ENCODE peak calls at places on chromosomes 5 and 9, in six cellular contexts. H is H9, E is mesenchymal stem cell, T is neuronal stem cell, O is H1, N is IMR-90. P is an unnamed sample.

GRCh38 chr5:3348576-3349535 is 246.8 kb upstream of the IRX1 start:
- DNase-seq in H (peak; percentile 17), E (no peak), T (no peak), O (no peak), N (no peak), P (no peak)

GRCh38 chr5:88486466-88486865 is 217.8 kb upstream of the TMEM161B start:
- DNase-seq in H (no peak), E (no peak), T (no peak), O (no peak), N (no peak), P (no peak)

GRCh38 chr9:76835571-76836283 is 70.2 kb downstream of the PRUNE2 start:
- DNase-seq in H (no peak), E (peak; percentile 86), T (no peak), O (no peak), N (peak; percentile 87), P (no peak)

GRCh38 chr5:151002250-151002649 is 18.1 kb upstream of the GPX3 start:
- DNase-seq in H (peak; percentile 27), E (peak; percentile 50), T (no peak), O (peak; percentile 42), N (peak; percentile 41), P (peak; percentile 58)

GRCh38 chr5:93831449-93831848 is 90.0 kb upstream of the POU5F2 start:
- DNase-seq in H (no peak), E (peak; percentile 31), T (no peak), O (no peak), N (peak; percentile 94), P (peak; percentile 40)

GRCh38 chr9:127067603-127068220 is 54.7 kb downstream of the ANGPTL2 start:
- DNase-seq in H (no peak), E (no peak), T (no peak), O (peak; percentile 35), N (no peak), P (peak; percentile 93)

GRCh38 chr9:94534901-94535300 is 20.0 kb upstream of the PCAT7 start:
- DNase-seq in H (no peak), E (no peak), T (no peak), O (no peak), N (no peak), P (no peak)

GRCh38 chr9:6667633-6668280 is 22.2 kb upstream of the GLDC start:
- DNase-seq in H (no peak), E (peak; percentile 50), T (no peak), O (no peak), N (peak; percentile 44), P (peak; percentile 48)

GRCh38 chr5:179275381-179275878 is 69.8 kb downstream of the ADAMTS2 start:
- DNase-seq in H (no peak), E (no peak), T (no peak), O (no peak), N (no peak), P (no peak)

GRCh38 chr5:133967124-133967523 is 1.3 kb downstream of the C5orf15 start:
- DNase-seq in H (no peak), E (peak; percentile 30), T (no peak), O (no peak), N (no peak), P (no peak)

GRCh38 chr9:33175633-33176325 is 8.6 kb upstream of the B4GALT1 start:
- DNase-seq in H (no peak), E (no peak), T (no peak), O (no peak), N (no peak), P (no peak)

GRCh38 chr5:175590471-175590881 is 67.4 kb upstream of the HRH2 start:
- DNase-seq in H (no peak), E (peak; percentile 92), T (no peak), O (no peak), N (peak; percentile 25), P (peak; percentile 4)

GRCh38 chr5:133483406-133484090 is 128.8 kb downstream of the FSTL4 start:
- DNase-seq in H (no peak), E (no peak), T (no peak), O (no peak), N (no peak), P (no peak)

GRCh38 chr5:5886812-5887486 is 464.5 kb downstream of the ICE1 start:
- DNase-seq in H (peak; percentile 79), E (no peak), T (peak; percentile 15), O (peak; percentile 89), N (no peak), P (peak; percentile 38)

GRCh38 chr5:96387616-96388015 is 45.4 kb downstream of the PCSK1 start:
- DNase-seq in H (no peak), E (no peak), T (no peak), O (no peak), N (no peak), P (no peak)

GRCh38 chr5:154333016-154333415 is 112.8 kb upstream of the SAP30L start:
- DNase-seq in H (no peak), E (no peak), T (no peak), O (no peak), N (no peak), P (no peak)

GRCh38 chr5:122313001-122313402 is 965 bp downstream of the SNCAIP start:
- DNase-seq in H (no peak), E (peak; percentile 59), T (peak; percentile 17), O (no peak), N (peak; percentile 54), P (peak; percentile 15)

GRCh38 chr5:122311888-122312669 is at the start of gene SNCAIP:
- DNase-seq in H (peak; percentile 66), E (peak; percentile 59), T (peak; percentile 59), O (peak; percentile 81), N (peak; percentile 64), P (peak; percentile 45)

GRCh38 chr5:122312670-122312988 is 592 bp downstream of the SNCAIP start:
- DNase-seq in H (peak; percentile 33), E (peak; percentile 70), T (peak; percentile 30), O (no peak), N (peak; percentile 40), P (peak; percentile 7)

GRCh38 chr5:122310886-122311285 is 1.2 kb upstream of the SNCAIP start:
- DNase-seq in H (peak; percentile 34), E (peak; percentile 10), T (no peak), O (no peak), N (no peak), P (no peak)

GRCh38 chr5:122311400-122311887 is 593 bp upstream of the SNCAIP start:
- DNase-seq in H (peak; percentile 55), E (no peak), T (peak; percentile 23), O (peak; percentile 69), N (no peak), P (no peak)
- H3K27ac ChIP-seq in H (no peak overlapping the region), E (no peak overlapping the region), T (no peak overlapping the region), O (no peak overlapping the region), N (peak overlapping the region; percentile 12), P (no peak overlapping the region)

GRCh38 chr9:107175826-107176500 is 107.1 kb upstream of the RAD23B start:
- DNase-seq in H (no peak), E (no peak), T (no peak), O (no peak), N (no peak), P (no peak)

GRCh38 chr9:107174441-107174840 is 108.6 kb upstream of the RAD23B start:
- DNase-seq in H (no peak), E (peak; percentile 68), T (no peak), O (no peak), N (no peak), P (peak; percentile 98)

GRCh38 chr9:107176701-107177100 is 106.4 kb upstream of the RAD23B start:
- DNase-seq in H (no peak), E (peak; percentile 94), T (no peak), O (no peak), N (peak; percentile 28), P (no peak)

GRCh38 chr9:107173422-107174180 is 109.5 kb upstream of the RAD23B start:
- DNase-seq in H (no peak), E (no peak), T (no peak), O (no peak), N (no peak), P (peak; percentile 69)

DNA sequence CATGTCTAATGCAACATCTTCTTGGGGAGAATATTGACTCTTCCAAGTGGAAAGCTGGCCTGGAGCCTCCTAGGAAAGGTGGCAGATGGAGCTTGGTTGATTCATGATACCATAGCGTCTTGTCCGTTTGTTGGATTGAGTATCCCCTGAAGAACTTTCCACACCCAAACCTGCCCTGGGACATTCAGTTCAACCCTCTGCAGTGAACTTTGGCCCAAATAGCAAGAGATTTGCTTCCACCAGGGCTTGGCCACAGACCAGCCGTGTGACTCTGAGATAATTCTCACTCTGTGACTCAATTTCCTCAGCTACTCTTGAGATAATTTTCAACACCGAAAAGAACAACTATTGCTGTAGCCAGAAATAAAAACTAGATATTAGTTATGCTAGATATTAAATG is 108.0 kb upstream of the RAD23B start:
- DNase-seq in H (no peak), E (no peak), T (no peak), O (no peak), N (no peak), P (peak; percentile 86)
- H2BK5ac ChIP-seq in H (no peak overlapping the region), E (no peak overlapping the region), T (no peak overlapping the region), O (no peak overlapping the region), N (no peak overlapping the region), P (peak overlapping the region; percentile 25)

DNA sequence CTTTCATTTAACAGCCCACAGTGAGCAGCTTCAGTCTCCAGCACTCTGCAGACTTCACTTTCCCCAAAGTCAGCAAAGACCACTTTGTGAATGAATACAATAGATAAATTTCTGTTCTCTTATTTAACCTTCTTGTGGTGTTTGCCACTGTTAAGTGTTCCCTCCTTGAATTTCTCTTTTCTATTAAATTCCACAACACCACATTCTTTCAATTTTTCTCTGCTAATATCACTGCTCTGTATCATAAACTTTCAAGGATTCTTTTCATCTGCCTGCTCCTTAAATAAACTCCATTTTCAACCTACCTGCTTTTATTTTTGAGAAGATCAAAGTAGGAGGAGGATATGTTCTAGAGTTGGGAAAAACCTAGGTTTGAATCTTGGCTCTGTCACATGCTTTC is 739.5 kb upstream of the GRAMD2B start:
- DNase-seq in H (no peak), E (no peak), T (no peak), O (no peak), N (peak; percentile 12), P (no peak)
- H2AFZ ChIP-seq in H (no peak overlapping the region), E (no peak overlapping the region), T (peak overlapping the region; percentile 17), O (peak overlapping the region; percentile 50), N (no peak overlapping the region), P (no peak overlapping the region)

GRCh38 chr5:67549263-67549551 is 352.6 kb upstream of the CD180 start:
- DNase-seq in H (no peak), E (no peak), T (no peak), O (no peak), N (no peak), P (no peak)

GRCh38 chr5:67547682-67548081 is 351.1 kb upstream of the CD180 start:
- DNase-seq in H (no peak), E (no peak), T (no peak), O (no peak), N (no peak), P (no peak)

GRCh38 chr5:67549947-67550346 is 353.3 kb upstream of the CD180 start:
- DNase-seq in H (no peak), E (no peak), T (no peak), O (no peak), N (no peak), P (no peak)

GRCh38 chr5:67552773-67553172 is 356.2 kb upstream of the CD180 start:
- DNase-seq in H (no peak), E (no peak), T (no peak), O (no peak), N (no peak), P (peak; percentile 6)

GRCh38 chr5:67548520-67549262 is 352.1 kb upstream of the CD180 start:
- DNase-seq in H (no peak), E (no peak), T (no peak), O (no peak), N (no peak), P (no peak)
- H3K27ac ChIP-seq in H (no peak overlapping the region), E (no peak overlapping the region), T (no peak overlapping the region), O (no peak overlapping the region), N (no peak overlapping the region), P (no peak overlapping the region)